ENCODE peak calls at places on chromosomes 7 and 10, in seven cellular contexts. One of them, this sample, is unnamed.

GRCh38 chr10:21516270-21517131 is 9.0 kb downstream of the SKIDA1 start:
- DNase-seq in ELF-1: peak
- DNase-seq in sciatic nerve: peak
- DNase-seq in naive B cell: peak
- DNase-seq in NCI-H69: peak
- DNase-seq in stimulated activated CD8-positive, alpha-beta memory T cell treated with anti-CD3 and anti-CD28 coated beads, Interleukin-2, amount 100 ng/mL, for 48 hours: peak
- DNase-seq in central memory CD4-positive, alpha-beta T cell: peak
- DNase-seq in this sample: peak

GRCh38 chr10:13674645-13675588 is 88.2 kb downstream of the PRPF18 start:
- DNase-seq in NCI-H69: no peak
- DNase-seq in sciatic nerve: no peak
- DNase-seq in ELF-1: no peak
- DNase-seq in stimulated activated CD8-positive, alpha-beta memory T cell treated with anti-CD3 and anti-CD28 coated beads, Interleukin-2, amount 100 ng/mL, for 48 hours: no peak
- DNase-seq in central memory CD4-positive, alpha-beta T cell: no peak
- DNase-seq in naive B cell: no peak
- DNase-seq in this sample: no peak

GRCh38 chr7:155062431-155062830 is 7.7 kb upstream of the HTR5A start:
- DNase-seq in sciatic nerve: no peak
- DNase-seq in stimulated activated CD8-positive, alpha-beta memory T cell treated with anti-CD3 and anti-CD28 coated beads, Interleukin-2, amount 100 ng/mL, for 48 hours: no peak
- DNase-seq in naive B cell: no peak
- DNase-seq in ELF-1: no peak
- DNase-seq in central memory CD4-positive, alpha-beta T cell: no peak
- DNase-seq in NCI-H69: no peak
- DNase-seq in this sample: no peak

GRCh38 chr7:7323352-7323751 is 141.0 kb downstream of the C1GALT1 start:
- DNase-seq in sciatic nerve: no peak
- DNase-seq in NCI-H69: no peak
- DNase-seq in ELF-1: no peak
- DNase-seq in stimulated activated CD8-positive, alpha-beta memory T cell treated with anti-CD3 and anti-CD28 coated beads, Interleukin-2, amount 100 ng/mL, for 48 hours: no peak
- DNase-seq in central memory CD4-positive, alpha-beta T cell: no peak
- DNase-seq in naive B cell: no peak
- DNase-seq in this sample: peak

GRCh38 chr10:34537629-34538231 is 277.4 kb downstream of the PARD3 start:
- DNase-seq in central memory CD4-positive, alpha-beta T cell: no peak
- DNase-seq in naive B cell: no peak
- DNase-seq in NCI-H69: no peak
- DNase-seq in sciatic nerve: no peak
- DNase-seq in ELF-1: no peak
- DNase-seq in stimulated activated CD8-positive, alpha-beta memory T cell treated with anti-CD3 and anti-CD28 coated beads, Interleukin-2, amount 100 ng/mL, for 48 hours: no peak
- DNase-seq in this sample: no peak

GRCh38 chr7:130393799-130394411 is 13.6 kb downstream of the CPA1 start:
- DNase-seq in ELF-1: no peak
- DNase-seq in stimulated activated CD8-positive, alpha-beta memory T cell treated with anti-CD3 and anti-CD28 coated beads, Interleukin-2, amount 100 ng/mL, for 48 hours: no peak
- DNase-seq in central memory CD4-positive, alpha-beta T cell: no peak
- DNase-seq in sciatic nerve: no peak
- DNase-seq in NCI-H69: no peak
- DNase-seq in naive B cell: no peak
- DNase-seq in this sample: no peak

GRCh38 chr10:121681171-121681752 is 83.0 kb upstream of the FGFR2 start:
- DNase-seq in ELF-1: peak
- DNase-seq in central memory CD4-positive, alpha-beta T cell: no peak
- DNase-seq in sciatic nerve: no peak
- DNase-seq in NCI-H69: no peak
- DNase-seq in stimulated activated CD8-positive, alpha-beta memory T cell treated with anti-CD3 and anti-CD28 coated beads, Interleukin-2, amount 100 ng/mL, for 48 hours: no peak
- DNase-seq in naive B cell: no peak
- DNase-seq in this sample: no peak

GRCh38 chr10:24382596-24382978 is 173.6 kb downstream of the KIAA1217 start:
- DNase-seq in NCI-H69: no peak
- DNase-seq in ELF-1: no peak
- DNase-seq in central memory CD4-positive, alpha-beta T cell: no peak
- DNase-seq in stimulated activated CD8-positive, alpha-beta memory T cell treated with anti-CD3 and anti-CD28 coated beads, Interleukin-2, amount 100 ng/mL, for 48 hours: no peak
- DNase-seq in naive B cell: no peak
- DNase-seq in sciatic nerve: no peak
- DNase-seq in this sample: no peak

GRCh38 chr10:34771106-34771505 is 44.0 kb downstream of the PARD3 start:
- DNase-seq in NCI-H69: no peak
- DNase-seq in ELF-1: no peak
- DNase-seq in stimulated activated CD8-positive, alpha-beta memory T cell treated with anti-CD3 and anti-CD28 coated beads, Interleukin-2, amount 100 ng/mL, for 48 hours: no peak
- DNase-seq in central memory CD4-positive, alpha-beta T cell: no peak
- DNase-seq in sciatic nerve: no peak
- DNase-seq in naive B cell: no peak
- DNase-seq in this sample: no peak

GRCh38 chr7:24717694-24718320 is 39.5 kb downstream of the GSDME start:
- DNase-seq in sciatic nerve: no peak
- DNase-seq in ELF-1: no peak
- DNase-seq in NCI-H69: no peak
- DNase-seq in stimulated activated CD8-positive, alpha-beta memory T cell treated with anti-CD3 and anti-CD28 coated beads, Interleukin-2, amount 100 ng/mL, for 48 hours: no peak
- DNase-seq in central memory CD4-positive, alpha-beta T cell: no peak
- DNase-seq in naive B cell: no peak
- DNase-seq in this sample: peak

GRCh38 chr7:100914879-100915442 is 19.3 kb upstream of the ACHE start:
- DNase-seq in central memory CD4-positive, alpha-beta T cell: no peak
- DNase-seq in sciatic nerve: no peak
- DNase-seq in NCI-H69: no peak
- DNase-seq in ELF-1: no peak
- DNase-seq in naive B cell: no peak
- DNase-seq in stimulated activated CD8-positive, alpha-beta memory T cell treated with anti-CD3 and anti-CD28 coated beads, Interleukin-2, amount 100 ng/mL, for 48 hours: no peak
- DNase-seq in this sample: peak

GRCh38 chr10:123858039-123858740 is 33.4 kb downstream of the CPXM2 start:
- DNase-seq in central memory CD4-positive, alpha-beta T cell: no peak
- DNase-seq in NCI-H69: no peak
- DNase-seq in naive B cell: no peak
- DNase-seq in ELF-1: peak
- DNase-seq in sciatic nerve: no peak
- DNase-seq in stimulated activated CD8-positive, alpha-beta memory T cell treated with anti-CD3 and anti-CD28 coated beads, Interleukin-2, amount 100 ng/mL, for 48 hours: no peak
- DNase-seq in this sample: no peak

GRCh38 chr7:129825005-129825553 is 127.7 kb downstream of the UBE2H start:
- DNase-seq in sciatic nerve: peak
- DNase-seq in NCI-H69: peak
- DNase-seq in naive B cell: no peak
- DNase-seq in ELF-1: peak
- DNase-seq in central memory CD4-positive, alpha-beta T cell: no peak
- DNase-seq in stimulated activated CD8-positive, alpha-beta memory T cell treated with anti-CD3 and anti-CD28 coated beads, Interleukin-2, amount 100 ng/mL, for 48 hours: peak
- DNase-seq in this sample: peak

GRCh38 chr7:20188551-20188950 is 28.6 kb downstream of the MACC1 start:
- DNase-seq in ELF-1: no peak
- DNase-seq in naive B cell: no peak
- DNase-seq in central memory CD4-positive, alpha-beta T cell: no peak
- DNase-seq in NCI-H69: no peak
- DNase-seq in sciatic nerve: no peak
- DNase-seq in stimulated activated CD8-positive, alpha-beta memory T cell treated with anti-CD3 and anti-CD28 coated beads, Interleukin-2, amount 100 ng/mL, for 48 hours: no peak
- DNase-seq in this sample: no peak

GRCh38 chr10:25869609-25870008 is 64.4 kb upstream of the MYO3A start:
- DNase-seq in stimulated activated CD8-positive, alpha-beta memory T cell treated with anti-CD3 and anti-CD28 coated beads, Interleukin-2, amount 100 ng/mL, for 48 hours: no peak
- DNase-seq in ELF-1: no peak
- DNase-seq in sciatic nerve: no peak
- DNase-seq in NCI-H69: peak
- DNase-seq in central memory CD4-positive, alpha-beta T cell: no peak
- DNase-seq in naive B cell: no peak
- DNase-seq in this sample: no peak

GRCh38 chr10:11164806-11165590 is 147.3 kb downstream of the CELF2 start:
- DNase-seq in stimulated activated CD8-positive, alpha-beta memory T cell treated with anti-CD3 and anti-CD28 coated beads, Interleukin-2, amount 100 ng/mL, for 48 hours: peak
- DNase-seq in ELF-1: peak
- DNase-seq in sciatic nerve: peak
- DNase-seq in naive B cell: peak
- DNase-seq in NCI-H69: peak
- DNase-seq in central memory CD4-positive, alpha-beta T cell: peak
- DNase-seq in this sample: peak

GRCh38 chr10:14936584-14936983 is 17.3 kb downstream of the DCLRE1C start:
- DNase-seq in sciatic nerve: no peak
- DNase-seq in stimulated activated CD8-positive, alpha-beta memory T cell treated with anti-CD3 and anti-CD28 coated beads, Interleukin-2, amount 100 ng/mL, for 48 hours: no peak
- DNase-seq in central memory CD4-positive, alpha-beta T cell: no peak
- DNase-seq in ELF-1: no peak
- DNase-seq in NCI-H69: no peak
- DNase-seq in naive B cell: no peak
- DNase-seq in this sample: no peak

GRCh38 chr7:128869138-128869943 is 6.7 kb downstream of the ATP6V1F start:
- DNase-seq in stimulated activated CD8-positive, alpha-beta memory T cell treated with anti-CD3 and anti-CD28 coated beads, Interleukin-2, amount 100 ng/mL, for 48 hours: peak
- DNase-seq in sciatic nerve: no peak
- DNase-seq in ELF-1: peak
- DNase-seq in NCI-H69: peak
- DNase-seq in central memory CD4-positive, alpha-beta T cell: peak
- DNase-seq in naive B cell: peak
- DNase-seq in this sample: peak

GRCh38 chr7:66050990-66051424 is 24.6 kb upstream of the ASL start:
- DNase-seq in naive B cell: no peak
- DNase-seq in central memory CD4-positive, alpha-beta T cell: no peak
- DNase-seq in NCI-H69: peak
- DNase-seq in ELF-1: peak
- DNase-seq in stimulated activated CD8-positive, alpha-beta memory T cell treated with anti-CD3 and anti-CD28 coated beads, Interleukin-2, amount 100 ng/mL, for 48 hours: no peak
- DNase-seq in sciatic nerve: peak
- DNase-seq in this sample: no peak

GRCh38 chr7:23431596-23432284 is 38.6 kb downstream of the IGF2BP3 start:
- DNase-seq in naive B cell: no peak
- DNase-seq in ELF-1: no peak
- DNase-seq in stimulated activated CD8-positive, alpha-beta memory T cell treated with anti-CD3 and anti-CD28 coated beads, Interleukin-2, amount 100 ng/mL, for 48 hours: no peak
- DNase-seq in NCI-H69: no peak
- DNase-seq in sciatic nerve: no peak
- DNase-seq in central memory CD4-positive, alpha-beta T cell: no peak
- DNase-seq in this sample: no peak

GRCh38 chr7:105599551-105599950 is 18.3 kb upstream of the EFCAB10 start:
- DNase-seq in NCI-H69: no peak
- DNase-seq in sciatic nerve: no peak
- DNase-seq in naive B cell: no peak
- DNase-seq in central memory CD4-positive, alpha-beta T cell: no peak
- DNase-seq in stimulated activated CD8-positive, alpha-beta memory T cell treated with anti-CD3 and anti-CD28 coated beads, Interleukin-2, amount 100 ng/mL, for 48 hours: no peak
- DNase-seq in ELF-1: no peak
- DNase-seq in this sample: no peak

GRCh38 chr7:44802418-44803025 is 6.0 kb downstream of the PPIA start:
- DNase-seq in naive B cell: no peak
- DNase-seq in NCI-H69: peak
- DNase-seq in central memory CD4-positive, alpha-beta T cell: no peak
- DNase-seq in stimulated activated CD8-positive, alpha-beta memory T cell treated with anti-CD3 and anti-CD28 coated beads, Interleukin-2, amount 100 ng/mL, for 48 hours: no peak
- DNase-seq in ELF-1: no peak
- DNase-seq in sciatic nerve: no peak
- DNase-seq in this sample: no peak

GRCh38 chr10:93758510-93758885 is 762 bp downstream of the LGI1 start:
- DNase-seq in sciatic nerve: no peak
- DNase-seq in ELF-1: no peak
- DNase-seq in stimulated activated CD8-positive, alpha-beta memory T cell treated with anti-CD3 and anti-CD28 coated beads, Interleukin-2, amount 100 ng/mL, for 48 hours: no peak
- DNase-seq in NCI-H69: no peak
- DNase-seq in naive B cell: no peak
- DNase-seq in central memory CD4-positive, alpha-beta T cell: no peak
- DNase-seq in this sample: no peak

GRCh38 chr10:96910488-96911395 is 78.6 kb downstream of the LCOR start:
- DNase-seq in naive B cell: peak
- DNase-seq in ELF-1: no peak
- DNase-seq in sciatic nerve: no peak
- DNase-seq in NCI-H69: peak
- DNase-seq in central memory CD4-positive, alpha-beta T cell: peak
- DNase-seq in stimulated activated CD8-positive, alpha-beta memory T cell treated with anti-CD3 and anti-CD28 coated beads, Interleukin-2, amount 100 ng/mL, for 48 hours: no peak
- DNase-seq in this sample: no peak

GRCh38 chr10:37758074-37758473 is 99.3 kb downstream of the ZNF248 start:
- DNase-seq in stimulated activated CD8-positive, alpha-beta memory T cell treated with anti-CD3 and anti-CD28 coated beads, Interleukin-2, amount 100 ng/mL, for 48 hours: no peak
- DNase-seq in naive B cell: no peak
- DNase-seq in central memory CD4-positive, alpha-beta T cell: no peak
- DNase-seq in NCI-H69: no peak
- DNase-seq in sciatic nerve: no peak
- DNase-seq in ELF-1: no peak
- DNase-seq in this sample: no peak

GRCh38 chr7:43943702-43944187 is 17.5 kb downstream of the UBE2D4 start:
- DNase-seq in ELF-1: no peak
- DNase-seq in stimulated activated CD8-positive, alpha-beta memory T cell treated with anti-CD3 and anti-CD28 coated beads, Interleukin-2, amount 100 ng/mL, for 48 hours: no peak
- DNase-seq in NCI-H69: no peak
- DNase-seq in central memory CD4-positive, alpha-beta T cell: no peak
- DNase-seq in sciatic nerve: no peak
- DNase-seq in naive B cell: no peak
- DNase-seq in this sample: no peak

GRCh38 chr7:79064187-79064823 is 389.2 kb downstream of the MAGI2 start:
- DNase-seq in central memory CD4-positive, alpha-beta T cell: no peak
- DNase-seq in sciatic nerve: no peak
- DNase-seq in stimulated activated CD8-positive, alpha-beta memory T cell treated with anti-CD3 and anti-CD28 coated beads, Interleukin-2, amount 100 ng/mL, for 48 hours: no peak
- DNase-seq in ELF-1: no peak
- DNase-seq in NCI-H69: no peak
- DNase-seq in naive B cell: no peak
- DNase-seq in this sample: no peak

GRCh38 chr7:94289071-94289470 is 105.6 kb upstream of the COL1A2 start:
- DNase-seq in central memory CD4-positive, alpha-beta T cell: no peak
- DNase-seq in sciatic nerve: peak
- DNase-seq in naive B cell: no peak
- DNase-seq in stimulated activated CD8-positive, alpha-beta memory T cell treated with anti-CD3 and anti-CD28 coated beads, Interleukin-2, amount 100 ng/mL, for 48 hours: no peak
- DNase-seq in ELF-1: peak
- DNase-seq in NCI-H69: peak
- DNase-seq in this sample: no peak

GRCh38 chr7:149620961-149621360 is 123.4 kb upstream of the ZNF746 start:
- DNase-seq in sciatic nerve: no peak
- DNase-seq in ELF-1: no peak
- DNase-seq in NCI-H69: no peak
- DNase-seq in naive B cell: peak
- DNase-seq in central memory CD4-positive, alpha-beta T cell: no peak
- DNase-seq in stimulated activated CD8-positive, alpha-beta memory T cell treated with anti-CD3 and anti-CD28 coated beads, Interleukin-2, amount 100 ng/mL, for 48 hours: peak
- DNase-seq in this sample: peak

GRCh38 chr10:63919576-63920279 is 398.5 kb downstream of the REEP3 start:
- DNase-seq in central memory CD4-positive, alpha-beta T cell: no peak
- DNase-seq in sciatic nerve: no peak
- DNase-seq in NCI-H69: no peak
- DNase-seq in naive B cell: no peak
- DNase-seq in ELF-1: no peak
- DNase-seq in stimulated activated CD8-positive, alpha-beta memory T cell treated with anti-CD3 and anti-CD28 coated beads, Interleukin-2, amount 100 ng/mL, for 48 hours: no peak
- DNase-seq in this sample: no peak

GRCh38 chr10:117597216-117597615 is 54.7 kb downstream of the EMX2 start:
- DNase-seq in NCI-H69: no peak
- DNase-seq in ELF-1: no peak
- DNase-seq in sciatic nerve: no peak
- DNase-seq in stimulated activated CD8-positive, alpha-beta memory T cell treated with anti-CD3 and anti-CD28 coated beads, Interleukin-2, amount 100 ng/mL, for 48 hours: no peak
- DNase-seq in naive B cell: no peak
- DNase-seq in central memory CD4-positive, alpha-beta T cell: no peak
- DNase-seq in this sample: no peak

GRCh38 chr7:80921130-80921529 is 2.3 kb upstream of the SEMA3C start:
- DNase-seq in sciatic nerve: no peak
- DNase-seq in naive B cell: no peak
- DNase-seq in ELF-1: no peak
- DNase-seq in NCI-H69: peak
- DNase-seq in central memory CD4-positive, alpha-beta T cell: no peak
- DNase-seq in stimulated activated CD8-positive, alpha-beta memory T cell treated with anti-CD3 and anti-CD28 coated beads, Interleukin-2, amount 100 ng/mL, for 48 hours: no peak
- DNase-seq in this sample: no peak

GRCh38 chr7:144513332-144513731 is 109.8 kb upstream of the NOBOX start:
- DNase-seq in central memory CD4-positive, alpha-beta T cell: no peak
- DNase-seq in sciatic nerve: no peak
- DNase-seq in NCI-H69: peak
- DNase-seq in naive B cell: no peak
- DNase-seq in stimulated activated CD8-positive, alpha-beta memory T cell treated with anti-CD3 and anti-CD28 coated beads, Interleukin-2, amount 100 ng/mL, for 48 hours: no peak
- DNase-seq in ELF-1: no peak
- DNase-seq in this sample: no peak

GRCh38 chr10:43942096-43942885 is 293.6 kb upstream of the ZNF32 start:
- DNase-seq in sciatic nerve: no peak
- DNase-seq in stimulated activated CD8-positive, alpha-beta memory T cell treated with anti-CD3 and anti-CD28 coated beads, Interleukin-2, amount 100 ng/mL, for 48 hours: no peak
- DNase-seq in central memory CD4-positive, alpha-beta T cell: no peak
- DNase-seq in naive B cell: no peak
- DNase-seq in ELF-1: peak
- DNase-seq in NCI-H69: no peak
- DNase-seq in this sample: no peak

GRCh38 chr10:609868-610545 is 79.5 kb downstream of the DIP2C start:
- DNase-seq in sciatic nerve: no peak
- DNase-seq in stimulated activated CD8-positive, alpha-beta memory T cell treated with anti-CD3 and anti-CD28 coated beads, Interleukin-2, amount 100 ng/mL, for 48 hours: no peak
- DNase-seq in naive B cell: no peak
- DNase-seq in central memory CD4-positive, alpha-beta T cell: no peak
- DNase-seq in NCI-H69: peak
- DNase-seq in ELF-1: no peak
- DNase-seq in this sample: no peak

GRCh38 chr10:120426306-120426705 is 30.7 kb upstream of the PLPP4 start:
- DNase-seq in sciatic nerve: no peak
- DNase-seq in ELF-1: no peak
- DNase-seq in NCI-H69: no peak
- DNase-seq in naive B cell: no peak
- DNase-seq in central memory CD4-positive, alpha-beta T cell: no peak
- DNase-seq in stimulated activated CD8-positive, alpha-beta memory T cell treated with anti-CD3 and anti-CD28 coated beads, Interleukin-2, amount 100 ng/mL, for 48 hours: no peak
- DNase-seq in this sample: no peak

GRCh38 chr7:30873207-30873606 is 38.4 kb upstream of the AQP1 start:
- DNase-seq in naive B cell: no peak
- DNase-seq in central memory CD4-positive, alpha-beta T cell: no peak
- DNase-seq in ELF-1: no peak
- DNase-seq in stimulated activated CD8-positive, alpha-beta memory T cell treated with anti-CD3 and anti-CD28 coated beads, Interleukin-2, amount 100 ng/mL, for 48 hours: no peak
- DNase-seq in NCI-H69: no peak
- DNase-seq in sciatic nerve: no peak
- DNase-seq in this sample: no peak

This sample was measured in upper lobe of left lung.